ENCODE peak calls at places on chromosomes 5 and 9, in four cellular contexts. One of them, this sample, is unnamed.

GRCh38 chr5:155794801-155795200 is 532.2 kb upstream of the SGCD start:
- DNase-seq in right cardiac atrium: no peak
- DNase-seq in central memory CD8-positive, alpha-beta T cell: no peak
- DNase-seq in SJSA1: no peak
- DNase-seq in this sample: no peak

GRCh38 chr9:136762915-136763648 is 1.2 kb downstream of the LCN15 start:
- DNase-seq in central memory CD8-positive, alpha-beta T cell: no peak
- DNase-seq in SJSA1: no peak
- DNase-seq in right cardiac atrium: peak
- DNase-seq in this sample: no peak

GRCh38 chr9:88777498-88778312 is 213.6 kb upstream of the S1PR3 start:
- DNase-seq in right cardiac atrium: peak
- DNase-seq in central memory CD8-positive, alpha-beta T cell: no peak
- DNase-seq in SJSA1: peak
- DNase-seq in this sample: no peak

GRCh38 chr9:136048560-136049411 is 46.3 kb downstream of the NACC2 start:
- DNase-seq in SJSA1: no peak
- DNase-seq in central memory CD8-positive, alpha-beta T cell: no peak
- DNase-seq in right cardiac atrium: no peak
- DNase-seq in this sample: no peak

GRCh38 chr5:56625577-56625976 is 189.8 kb upstream of the MAP3K1 start:
- DNase-seq in SJSA1: peak
- DNase-seq in right cardiac atrium: no peak
- DNase-seq in central memory CD8-positive, alpha-beta T cell: no peak
- DNase-seq in this sample: no peak

GRCh38 chr9:125472926-125473701 is 211.5 kb downstream of the GAPVD1 start:
- DNase-seq in central memory CD8-positive, alpha-beta T cell: no peak
- DNase-seq in SJSA1: peak
- DNase-seq in right cardiac atrium: peak
- DNase-seq in this sample: no peak

GRCh38 chr5:143134900-143135299 is 268.6 kb downstream of the NR3C1 start:
- DNase-seq in SJSA1: no peak
- DNase-seq in central memory CD8-positive, alpha-beta T cell: no peak
- DNase-seq in right cardiac atrium: no peak
- DNase-seq in this sample: no peak

GRCh38 chr5:73118331-73119011 is 1.9 kb upstream of the TMEM171 start:
- DNase-seq in right cardiac atrium: no peak
- DNase-seq in central memory CD8-positive, alpha-beta T cell: no peak
- DNase-seq in SJSA1: no peak
- DNase-seq in this sample: no peak

GRCh38 chr5:142800776-142801494 is 30.8 kb downstream of the ARHGAP26 start:
- DNase-seq in right cardiac atrium: no peak
- DNase-seq in SJSA1: no peak
- DNase-seq in central memory CD8-positive, alpha-beta T cell: no peak
- DNase-seq in this sample: no peak

GRCh38 chr5:34625246-34625645 is 30.9 kb upstream of the RAI14 start:
- DNase-seq in SJSA1: no peak
- DNase-seq in central memory CD8-positive, alpha-beta T cell: no peak
- DNase-seq in right cardiac atrium: no peak
- DNase-seq in this sample: no peak

GRCh38 chr9:129289883-129290282 is 111.8 kb upstream of the IER5L start:
- DNase-seq in central memory CD8-positive, alpha-beta T cell: no peak
- DNase-seq in right cardiac atrium: no peak
- DNase-seq in SJSA1: no peak
- DNase-seq in this sample: no peak

GRCh38 chr5:122977306-122977705 is 59.2 kb downstream of the PPIC start:
- DNase-seq in central memory CD8-positive, alpha-beta T cell: no peak
- DNase-seq in right cardiac atrium: no peak
- DNase-seq in SJSA1: no peak
- DNase-seq in this sample: no peak

GRCh38 chr9:109922617-109923260 is 142.7 kb downstream of the PALM2AKAP2 start:
- DNase-seq in SJSA1: no peak
- DNase-seq in right cardiac atrium: no peak
- DNase-seq in central memory CD8-positive, alpha-beta T cell: no peak
- DNase-seq in this sample: no peak

GRCh38 chr5:1192971-1193590 is 8.3 kb upstream of the SLC6A19 start:
- DNase-seq in central memory CD8-positive, alpha-beta T cell: no peak
- DNase-seq in SJSA1: no peak
- DNase-seq in right cardiac atrium: peak
- DNase-seq in this sample: no peak

GRCh38 chr5:159061186-159061796 is 38.4 kb downstream of the EBF1 start:
- DNase-seq in SJSA1: peak
- DNase-seq in central memory CD8-positive, alpha-beta T cell: no peak
- DNase-seq in right cardiac atrium: peak
- DNase-seq in this sample: no peak

GRCh38 chr5:136215812-136216211 is 22.9 kb upstream of the SMIM32 start:
- DNase-seq in right cardiac atrium: no peak
- DNase-seq in central memory CD8-positive, alpha-beta T cell: no peak
- DNase-seq in SJSA1: no peak
- DNase-seq in this sample: no peak

GRCh38 chr5:148381906-148382305 is 1.9 kb upstream of the FBXO38 start:
- DNase-seq in central memory CD8-positive, alpha-beta T cell: no peak
- DNase-seq in right cardiac atrium: no peak
- DNase-seq in SJSA1: no peak
- DNase-seq in this sample: no peak

GRCh38 chr5:14749579-14750091 is 85.1 kb downstream of the OTULIN start:
- DNase-seq in right cardiac atrium: no peak
- DNase-seq in SJSA1: no peak
- DNase-seq in central memory CD8-positive, alpha-beta T cell: no peak
- DNase-seq in this sample: no peak

GRCh38 chr5:82493217-82493616 is 215.1 kb upstream of the RPS23 start:
- DNase-seq in SJSA1: no peak
- DNase-seq in central memory CD8-positive, alpha-beta T cell: no peak
- DNase-seq in right cardiac atrium: no peak
- DNase-seq in this sample: no peak

GRCh38 chr9:114163517-114163924 is 8.2 kb downstream of the COL27A1 start:
- DNase-seq in SJSA1: peak
- DNase-seq in right cardiac atrium: peak
- DNase-seq in central memory CD8-positive, alpha-beta T cell: no peak
- DNase-seq in this sample: peak

GRCh38 chr9:1522219-1522767 is 472.1 kb downstream of the DMRT2 start:
- DNase-seq in central memory CD8-positive, alpha-beta T cell: no peak
- DNase-seq in right cardiac atrium: no peak
- DNase-seq in SJSA1: no peak
- DNase-seq in this sample: no peak

GRCh38 chr9:18320046-18320445 is 153.9 kb upstream of the ADAMTSL1 start:
- DNase-seq in SJSA1: no peak
- DNase-seq in right cardiac atrium: no peak
- DNase-seq in central memory CD8-positive, alpha-beta T cell: no peak
- DNase-seq in this sample: no peak

GRCh38 chr5:142322403-142322746 is 2.4 kb downstream of the SPRY4 start:
- DNase-seq in SJSA1: no peak
- DNase-seq in central memory CD8-positive, alpha-beta T cell: no peak
- DNase-seq in right cardiac atrium: no peak
- DNase-seq in this sample: no peak

GRCh38 chr5:456351-457194 is 13.6 kb downstream of the EXOC3 start:
- DNase-seq in right cardiac atrium: no peak
- DNase-seq in SJSA1: no peak
- DNase-seq in central memory CD8-positive, alpha-beta T cell: no peak
- DNase-seq in this sample: no peak

GRCh38 chr5:117454716-117455212 is 880.1 kb upstream of the SEMA6A start:
- DNase-seq in central memory CD8-positive, alpha-beta T cell: peak
- DNase-seq in SJSA1: peak
- DNase-seq in right cardiac atrium: peak
- DNase-seq in this sample: peak